ENCODE peak calls at places on chromosomes 13 and 19, in nine cellular contexts. One of them, this sample, is unnamed. For H3K27me3, the result is how much of the 10 kb centered on the place peaks cover.

GRCh38 chr19:23283925-23284324 is 33.7 kb upstream of the ZNF724 start:
- DNase-seq in psoas muscle: no peak
- DNase-seq in AG04450: no peak
- DNase-seq in heart left ventricle: no peak
- DNase-seq in lung: peak
- DNase-seq in NT2/D1: peak
- DNase-seq in aorta: peak
- DNase-seq in ovary: peak
- DNase-seq in IMR-90: peak
- DNase-seq in this sample: peak

GRCh38 chr19:17948967-17949930 is 16.4 kb downstream of the CCDC124 start:
- DNase-seq in psoas muscle: no peak
- DNase-seq in AG04450: no peak
- DNase-seq in heart left ventricle: no peak
- DNase-seq in lung: no peak
- DNase-seq in NT2/D1: no peak
- DNase-seq in aorta: no peak
- DNase-seq in ovary: peak
- DNase-seq in IMR-90: no peak
- DNase-seq in this sample: no peak

GRCh38 chr13:48222358-48223015 is 10.5 kb upstream of the ITM2B start:
- DNase-seq in psoas muscle: peak
- DNase-seq in AG04450: no peak
- DNase-seq in heart left ventricle: peak
- DNase-seq in lung: peak
- DNase-seq in NT2/D1: no peak
- DNase-seq in aorta: peak
- DNase-seq in ovary: peak
- DNase-seq in IMR-90: peak
- DNase-seq in this sample: no peak

GRCh38 chr13:47188802-47189201 is 291.9 kb upstream of the HTR2A start:
- DNase-seq in psoas muscle: no peak
- DNase-seq in AG04450: no peak
- DNase-seq in heart left ventricle: no peak
- DNase-seq in lung: no peak
- DNase-seq in NT2/D1: no peak
- DNase-seq in aorta: no peak
- DNase-seq in ovary: no peak
- DNase-seq in IMR-90: peak
- DNase-seq in this sample: no peak

GRCh38 chr19:2627319-2627829 is 75.1 kb downstream of the GNG7 start:
- DNase-seq in psoas muscle: peak
- DNase-seq in AG04450: peak
- DNase-seq in heart left ventricle: peak
- DNase-seq in lung: peak
- DNase-seq in NT2/D1: no peak
- DNase-seq in aorta: peak
- DNase-seq in ovary: no peak
- DNase-seq in IMR-90: peak
- DNase-seq in this sample: peak

GRCh38 chr19:19214892-19215291 is 3.1 kb downstream of the NCAN start:
- DNase-seq in psoas muscle: no peak
- DNase-seq in AG04450: peak
- DNase-seq in heart left ventricle: no peak
- DNase-seq in lung: no peak
- DNase-seq in NT2/D1: peak
- DNase-seq in aorta: no peak
- DNase-seq in ovary: no peak
- DNase-seq in IMR-90: peak
- DNase-seq in this sample: no peak

GRCh38 chr13:40408602-40409001 is 257.8 kb downstream of the FOXO1 start:
- DNase-seq in psoas muscle: no peak
- DNase-seq in AG04450: no peak
- DNase-seq in heart left ventricle: no peak
- DNase-seq in lung: no peak
- DNase-seq in NT2/D1: no peak
- DNase-seq in aorta: no peak
- DNase-seq in ovary: no peak
- DNase-seq in IMR-90: peak
- DNase-seq in this sample: no peak

GRCh38 chr19:17686592-17687042 is 1.5 kb downstream of the UNC13A start:
- DNase-seq in psoas muscle: peak
- DNase-seq in AG04450: no peak
- DNase-seq in heart left ventricle: no peak
- DNase-seq in lung: no peak
- DNase-seq in NT2/D1: no peak
- DNase-seq in aorta: peak
- DNase-seq in ovary: no peak
- DNase-seq in IMR-90: no peak
- DNase-seq in this sample: no peak

GRCh38 chr13:36549771-36550170 is 117.5 kb downstream of the CCNA1 start:
- DNase-seq in psoas muscle: no peak
- DNase-seq in AG04450: no peak
- DNase-seq in heart left ventricle: no peak
- DNase-seq in lung: no peak
- DNase-seq in NT2/D1: no peak
- DNase-seq in aorta: no peak
- DNase-seq in ovary: no peak
- DNase-seq in IMR-90: no peak
- DNase-seq in this sample: no peak

GRCh38 chr19:1273263-1274041 is 1.9 kb upstream of the FAM174C start:
- DNase-seq in psoas muscle: peak
- DNase-seq in AG04450: no peak
- DNase-seq in heart left ventricle: no peak
- DNase-seq in lung: no peak
- DNase-seq in NT2/D1: no peak
- DNase-seq in aorta: no peak
- DNase-seq in ovary: no peak
- DNase-seq in IMR-90: no peak
- DNase-seq in this sample: peak

GRCh38 chr13:99965329-99966000 is 6.1 kb downstream of the ZIC5 start:
- DNase-seq in psoas muscle: no peak
- DNase-seq in AG04450: no peak
- DNase-seq in heart left ventricle: no peak
- DNase-seq in lung: no peak
- DNase-seq in NT2/D1: no peak
- DNase-seq in aorta: no peak
- DNase-seq in ovary: no peak
- DNase-seq in IMR-90: no peak
- DNase-seq in this sample: no peak
- H3K27me3 ChIP-seq in psoas muscle: under half
- H3K27me3 ChIP-seq in AG04450: half or more
- H3K27me3 ChIP-seq in heart left ventricle: half or more
- H3K27me3 ChIP-seq in lung: under half
- H3K27me3 ChIP-seq in NT2/D1: half or more
- H3K27me3 ChIP-seq in aorta: under half
- H3K27me3 ChIP-seq in ovary: under half
- H3K27me3 ChIP-seq in IMR-90: half or more
- H3K27me3 ChIP-seq in this sample: under half

GRCh38 chr19:44260695-44261446 is 1.2 kb downstream of the ZNF233 start:
- DNase-seq in psoas muscle: no peak
- DNase-seq in AG04450: no peak
- DNase-seq in heart left ventricle: no peak
- DNase-seq in lung: no peak
- DNase-seq in NT2/D1: no peak
- DNase-seq in aorta: no peak
- DNase-seq in ovary: no peak
- DNase-seq in IMR-90: no peak
- DNase-seq in this sample: no peak
- H3K4me3 ChIP-seq in psoas muscle: peak
- H3K4me3 ChIP-seq in AG04450: no peak
- H3K4me3 ChIP-seq in heart left ventricle: no peak
- H3K4me3 ChIP-seq in lung: no peak
- H3K4me3 ChIP-seq in NT2/D1: peak
- H3K4me3 ChIP-seq in aorta: no peak
- H3K4me3 ChIP-seq in ovary: no peak
- H3K4me3 ChIP-seq in IMR-90: no peak
- H3K4me3 ChIP-seq in this sample: no peak

DNA sequence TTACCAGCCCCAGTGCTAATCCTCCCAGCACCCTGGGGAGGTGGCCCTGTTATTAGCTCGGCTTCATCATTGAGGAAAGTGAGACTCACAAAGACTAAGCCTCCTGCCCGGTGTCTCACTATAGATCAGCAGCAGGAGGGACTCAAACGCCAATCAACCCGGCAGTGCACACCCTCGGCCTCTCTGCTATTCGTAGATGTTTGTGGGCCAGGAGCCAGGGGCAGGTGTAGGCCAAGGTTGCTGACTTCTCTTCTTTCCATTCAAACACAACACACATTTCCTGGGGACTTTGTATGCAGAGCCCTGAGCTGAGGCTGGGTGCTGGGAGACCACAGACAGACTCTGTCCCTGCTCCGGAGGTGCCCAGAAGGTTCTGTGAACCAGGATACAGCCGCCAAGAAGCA is 9.4 kb upstream of the SBK3 start:
- DNase-seq in psoas muscle: no peak
- DNase-seq in AG04450: no peak
- DNase-seq in heart left ventricle: no peak
- DNase-seq in lung: no peak
- DNase-seq in NT2/D1: no peak
- DNase-seq in aorta: no peak
- DNase-seq in ovary: no peak
- DNase-seq in IMR-90: no peak
- DNase-seq in this sample: no peak
- H3K27me3 ChIP-seq in psoas muscle: under half
- H3K27me3 ChIP-seq in AG04450: under half
- H3K27me3 ChIP-seq in heart left ventricle: under half
- H3K27me3 ChIP-seq in lung: under half
- H3K27me3 ChIP-seq in NT2/D1: under half
- H3K27me3 ChIP-seq in aorta: under half
- H3K27me3 ChIP-seq in ovary: under half
- H3K27me3 ChIP-seq in IMR-90: under half
- H3K27me3 ChIP-seq in this sample: under half

GRCh38 chr19:10517760-10518443 is 655 bp upstream of the S1PR5 start:
- DNase-seq in psoas muscle: no peak
- DNase-seq in AG04450: no peak
- DNase-seq in heart left ventricle: no peak
- DNase-seq in lung: no peak
- DNase-seq in NT2/D1: no peak
- DNase-seq in aorta: peak
- DNase-seq in ovary: no peak
- DNase-seq in IMR-90: peak
- DNase-seq in this sample: peak

GRCh38 chr19:10517361-10517759 is at the start of gene S1PR5:
- DNase-seq in psoas muscle: no peak
- DNase-seq in AG04450: no peak
- DNase-seq in heart left ventricle: no peak
- DNase-seq in lung: no peak
- DNase-seq in NT2/D1: no peak
- DNase-seq in aorta: peak
- DNase-seq in ovary: no peak
- DNase-seq in IMR-90: no peak
- DNase-seq in this sample: peak

GRCh38 chr19:10516064-10516385 is 1.2 kb downstream of the S1PR5 start:
- DNase-seq in psoas muscle: no peak
- DNase-seq in AG04450: no peak
- DNase-seq in heart left ventricle: no peak
- DNase-seq in lung: no peak
- DNase-seq in NT2/D1: no peak
- DNase-seq in aorta: no peak
- DNase-seq in ovary: no peak
- DNase-seq in IMR-90: no peak
- DNase-seq in this sample: no peak

GRCh38 chr19:10518444-10519361 is 1.5 kb upstream of the S1PR5 start:
- DNase-seq in psoas muscle: no peak
- DNase-seq in AG04450: no peak
- DNase-seq in heart left ventricle: no peak
- DNase-seq in lung: no peak
- DNase-seq in NT2/D1: no peak
- DNase-seq in aorta: no peak
- DNase-seq in ovary: no peak
- DNase-seq in IMR-90: no peak
- DNase-seq in this sample: peak

DNA sequence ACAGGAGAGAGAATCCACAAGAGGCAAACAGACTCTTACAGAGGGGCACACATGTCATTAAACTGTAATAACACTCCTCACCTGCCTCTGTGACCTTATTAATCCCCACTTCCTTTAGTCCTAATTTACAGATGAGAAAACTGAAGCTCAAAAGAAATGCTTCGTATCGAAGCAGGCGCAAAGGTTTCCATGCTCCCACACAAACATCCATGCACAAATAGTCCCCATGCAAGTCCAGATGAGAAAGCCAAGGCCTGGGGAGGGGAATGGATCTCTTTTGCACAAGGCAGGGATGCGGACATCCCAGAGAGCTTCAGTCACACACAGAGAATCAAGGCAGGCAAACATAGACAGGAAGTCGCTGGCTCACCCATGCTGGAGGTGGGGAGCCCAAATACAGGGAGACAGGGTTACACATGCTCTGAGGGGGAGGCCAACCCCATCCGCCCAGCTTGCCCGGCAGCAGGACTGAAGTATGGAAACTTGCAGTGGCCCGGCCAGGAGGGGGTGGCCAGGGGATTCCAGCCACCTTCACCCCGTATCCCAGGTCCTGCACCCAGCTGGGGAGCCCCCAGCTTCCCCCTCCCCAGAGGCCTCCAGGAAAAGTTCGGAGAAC is 468 bp downstream of the S1PR5 start:
- DNase-seq in psoas muscle: no peak
- DNase-seq in AG04450: no peak
- DNase-seq in heart left ventricle: no peak
- DNase-seq in lung: no peak
- DNase-seq in NT2/D1: no peak
- DNase-seq in aorta: no peak
- DNase-seq in ovary: no peak
- DNase-seq in IMR-90: no peak
- DNase-seq in this sample: no peak
- H3K4me3 ChIP-seq in psoas muscle: peak
- H3K4me3 ChIP-seq in AG04450: peak
- H3K4me3 ChIP-seq in heart left ventricle: peak
- H3K4me3 ChIP-seq in lung: no peak
- H3K4me3 ChIP-seq in NT2/D1: peak
- H3K4me3 ChIP-seq in aorta: no peak
- H3K4me3 ChIP-seq in ovary: no peak
- H3K4me3 ChIP-seq in IMR-90: peak
- H3K4me3 ChIP-seq in this sample: peak

DNA sequence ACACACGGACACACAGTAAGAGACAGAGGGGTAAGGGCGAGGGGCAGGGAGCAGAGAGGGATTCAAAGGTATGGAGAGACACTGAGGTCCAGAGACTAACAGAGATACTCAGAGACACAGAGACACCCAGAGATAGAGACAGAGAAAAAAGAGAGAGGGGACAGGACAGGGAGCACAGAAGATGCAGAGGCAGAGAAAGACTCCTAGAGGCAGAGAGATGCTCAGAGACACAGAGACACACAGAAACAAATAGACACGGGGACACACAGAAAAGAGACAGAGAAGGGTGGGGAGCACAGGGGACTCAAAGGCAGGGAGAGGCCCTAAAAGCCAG is 39.8 kb downstream of the DEDD2 start:
- DNase-seq in psoas muscle: no peak
- DNase-seq in AG04450: no peak
- DNase-seq in heart left ventricle: no peak
- DNase-seq in lung: no peak
- DNase-seq in NT2/D1: no peak
- DNase-seq in aorta: no peak
- DNase-seq in ovary: no peak
- DNase-seq in IMR-90: no peak
- DNase-seq in this sample: no peak
- H3K27me3 ChIP-seq in psoas muscle: under half
- H3K27me3 ChIP-seq in AG04450: half or more
- H3K27me3 ChIP-seq in heart left ventricle: half or more
- H3K27me3 ChIP-seq in lung: under half
- H3K27me3 ChIP-seq in NT2/D1: half or more
- H3K27me3 ChIP-seq in aorta: under half
- H3K27me3 ChIP-seq in ovary: under half
- H3K27me3 ChIP-seq in IMR-90: half or more
- H3K27me3 ChIP-seq in this sample: under half